ENCODE peak calls at places on chromosomes 12 and 14, in four cellular contexts. One of them, this sample, is unnamed.

GRCh38 chr12:120534703-120535655 is 823 bp downstream of the RNF10 start:
- DNase-seq in HCT116: no peak
- DNase-seq in endothelial cell of umbilical vein: peak; percentile 81
- DNase-seq in K562: peak; percentile 81
- DNase-seq in this sample: peak; percentile 93

GRCh38 chr14:51554339-51554920 is 97.3 kb upstream of the FRMD6 start:
- DNase-seq in HCT116: no peak
- DNase-seq in endothelial cell of umbilical vein: peak; percentile 51
- DNase-seq in K562: no peak
- DNase-seq in this sample: peak; percentile 64

GRCh38 chr14:70181276-70181675 is 7.5 kb downstream of the SLC8A3 start:
- DNase-seq in HCT116: no peak
- DNase-seq in endothelial cell of umbilical vein: no peak
- DNase-seq in K562: no peak
- DNase-seq in this sample: no peak

GRCh38 chr14:61322011-61322798 is 826 bp downstream of the PRKCH start:
- DNase-seq in HCT116: no peak
- DNase-seq in endothelial cell of umbilical vein: no peak
- DNase-seq in K562: no peak
- DNase-seq in this sample: peak; percentile 42

GRCh38 chr12:131348226-131349010 is 362.5 kb upstream of the SFSWAP start:
- DNase-seq in HCT116: no peak
- DNase-seq in endothelial cell of umbilical vein: no peak
- DNase-seq in K562: no peak
- DNase-seq in this sample: no peak

GRCh38 chr12:75446857-75447256 is 33.7 kb upstream of the GLIPR1 start:
- DNase-seq in HCT116: no peak
- DNase-seq in endothelial cell of umbilical vein: peak; percentile 52
- DNase-seq in K562: no peak
- DNase-seq in this sample: peak; percentile 21

GRCh38 chr14:98953544-98954346 is 318.3 kb downstream of the BCL11B start:
- DNase-seq in HCT116: no peak
- DNase-seq in endothelial cell of umbilical vein: no peak
- DNase-seq in K562: no peak
- DNase-seq in this sample: no peak

GRCh38 chr14:91889477-91890211 is 22.3 kb upstream of the TC2N start:
- DNase-seq in HCT116: no peak
- DNase-seq in endothelial cell of umbilical vein: peak; percentile 32
- DNase-seq in K562: no peak
- DNase-seq in this sample: no peak

GRCh38 chr12:22409071-22409951 is 74.8 kb upstream of the ST8SIA1 start:
- DNase-seq in HCT116: no peak
- DNase-seq in endothelial cell of umbilical vein: no peak
- DNase-seq in K562: peak; percentile 2
- DNase-seq in this sample: no peak

GRCh38 chr14:87888136-87888999 is 104.6 kb downstream of the GALC start:
- DNase-seq in HCT116: no peak
- DNase-seq in endothelial cell of umbilical vein: no peak
- DNase-seq in K562: peak; percentile 55
- DNase-seq in this sample: no peak

GRCh38 chr12:59972941-59973340 is 377.1 kb downstream of the SLC16A7 start:
- DNase-seq in HCT116: peak; percentile 50
- DNase-seq in endothelial cell of umbilical vein: peak; percentile 11
- DNase-seq in K562: no peak
- DNase-seq in this sample: no peak

GRCh38 chr14:71384007-71384605 is 476.8 kb downstream of the PCNX1 start:
- DNase-seq in HCT116: no peak
- DNase-seq in endothelial cell of umbilical vein: no peak
- DNase-seq in K562: no peak
- DNase-seq in this sample: no peak

GRCh38 chr12:103401421-103401820 is 94.3 kb downstream of the C12orf42 start:
- DNase-seq in HCT116: peak; percentile 7
- DNase-seq in endothelial cell of umbilical vein: no peak
- DNase-seq in K562: no peak
- DNase-seq in this sample: no peak

GRCh38 chr12:76374395-76375020 is 26.3 kb upstream of the BBS10 start:
- DNase-seq in HCT116: no peak
- DNase-seq in endothelial cell of umbilical vein: no peak
- DNase-seq in K562: no peak
- DNase-seq in this sample: no peak

GRCh38 chr14:50082784-50083466 is 33.4 kb downstream of the VCPKMT start:
- DNase-seq in HCT116: no peak
- DNase-seq in endothelial cell of umbilical vein: no peak
- DNase-seq in K562: no peak
- DNase-seq in this sample: peak; percentile 90

GRCh38 chr12:64347630-64348029 is 42.9 kb downstream of the C12orf56 start:
- DNase-seq in HCT116: no peak
- DNase-seq in endothelial cell of umbilical vein: no peak
- DNase-seq in K562: no peak
- DNase-seq in this sample: no peak

GRCh38 chr12:111188436-111188835 is 180.5 kb downstream of the PHETA1 start:
- DNase-seq in HCT116: no peak
- DNase-seq in endothelial cell of umbilical vein: no peak
- DNase-seq in K562: no peak
- DNase-seq in this sample: peak; percentile 74

GRCh38 chr14:20820063-20820904 is 17.6 kb upstream of the RNASE1 start:
- DNase-seq in HCT116: no peak
- DNase-seq in endothelial cell of umbilical vein: no peak
- DNase-seq in K562: peak; percentile 84
- DNase-seq in this sample: no peak

GRCh38 chr12:104136577-104136976 is 1.4 kb downstream of the NFYB start:
- DNase-seq in HCT116: no peak
- DNase-seq in endothelial cell of umbilical vein: peak; percentile 35
- DNase-seq in K562: no peak
- DNase-seq in this sample: peak; percentile 79

GRCh38 chr12:73053903-73054302 is 781.7 kb downstream of the TRHDE start:
- DNase-seq in HCT116: no peak
- DNase-seq in endothelial cell of umbilical vein: no peak
- DNase-seq in K562: no peak
- DNase-seq in this sample: no peak

GRCh38 chr12:117527480-117527857 is 166.0 kb upstream of the NOS1 start:
- DNase-seq in HCT116: no peak
- DNase-seq in endothelial cell of umbilical vein: no peak
- DNase-seq in K562: no peak
- DNase-seq in this sample: no peak

GRCh38 chr12:46585854-46586621 is 213.5 kb upstream of the SLC38A2 start:
- DNase-seq in HCT116: peak; percentile 16
- DNase-seq in endothelial cell of umbilical vein: peak; percentile 72
- DNase-seq in K562: peak; percentile 81
- DNase-seq in this sample: no peak

GRCh38 chr14:31411218-31411727 is 9.1 kb downstream of the HEATR5A start:
- DNase-seq in HCT116: no peak
- DNase-seq in endothelial cell of umbilical vein: peak; percentile 53
- DNase-seq in K562: no peak
- DNase-seq in this sample: peak; percentile 41

GRCh38 chr14:21846227-21846885 is 172.7 kb upstream of the OR4E1 start:
- DNase-seq in HCT116: no peak
- DNase-seq in endothelial cell of umbilical vein: peak; percentile 13
- DNase-seq in K562: peak; percentile 40
- DNase-seq in this sample: no peak

GRCh38 chr14:99968156-99968920 is 96.9 kb upstream of the EVL start:
- DNase-seq in HCT116: no peak
- DNase-seq in endothelial cell of umbilical vein: no peak
- DNase-seq in K562: no peak
- DNase-seq in this sample: peak; percentile 98

GRCh38 chr14:51784466-51784865 is 75.9 kb upstream of the GNG2 start:
- DNase-seq in HCT116: no peak
- DNase-seq in endothelial cell of umbilical vein: no peak
- DNase-seq in K562: no peak
- DNase-seq in this sample: no peak

DNA sequence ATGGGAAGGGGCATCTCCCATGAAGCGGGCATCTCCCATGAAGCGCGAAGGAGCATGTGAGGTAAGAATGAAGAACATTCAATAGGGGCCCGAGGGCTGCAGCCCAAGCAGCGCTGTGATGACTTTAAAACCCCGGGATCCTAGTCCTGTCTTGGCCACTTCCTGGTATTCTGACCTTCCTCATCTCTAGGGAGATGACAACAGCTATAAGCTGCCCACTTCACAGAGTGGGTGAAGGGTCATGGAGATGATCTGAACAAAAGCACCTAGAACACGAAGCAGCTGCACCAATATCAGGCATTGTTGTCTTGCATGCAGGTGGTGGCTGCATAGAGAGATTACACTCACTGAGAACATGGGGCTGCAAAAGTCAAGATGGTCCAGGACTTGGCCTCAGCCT is 64.5 kb downstream of the SPTB start:
- DNase-seq in HCT116: no peak
- DNase-seq in endothelial cell of umbilical vein: no peak
- DNase-seq in K562: no peak
- DNase-seq in this sample: no peak
- TF ChIP-seq CTCF in HCT116: no peak
- TF ChIP-seq CTCF in endothelial cell of umbilical vein: no peak
- TF ChIP-seq CTCF in K562: no peak
- TF ChIP-seq CTCF in this sample: no peak

GRCh38 chr12:108787539-108787938 is 56.2 kb upstream of the CORO1C start:
- DNase-seq in HCT116: no peak
- DNase-seq in endothelial cell of umbilical vein: no peak
- DNase-seq in K562: no peak
- DNase-seq in this sample: no peak
- H3K4me1 ChIP-seq in HCT116: no peaks in the 10 kb centered on the region
- H3K4me1 ChIP-seq in endothelial cell of umbilical vein: no peaks in the 10 kb centered on the region
- H3K4me1 ChIP-seq in K562: peaks cover 18% of the 10 kb centered on the region
- H3K4me1 ChIP-seq in this sample: no peaks in the 10 kb centered on the region

DNA sequence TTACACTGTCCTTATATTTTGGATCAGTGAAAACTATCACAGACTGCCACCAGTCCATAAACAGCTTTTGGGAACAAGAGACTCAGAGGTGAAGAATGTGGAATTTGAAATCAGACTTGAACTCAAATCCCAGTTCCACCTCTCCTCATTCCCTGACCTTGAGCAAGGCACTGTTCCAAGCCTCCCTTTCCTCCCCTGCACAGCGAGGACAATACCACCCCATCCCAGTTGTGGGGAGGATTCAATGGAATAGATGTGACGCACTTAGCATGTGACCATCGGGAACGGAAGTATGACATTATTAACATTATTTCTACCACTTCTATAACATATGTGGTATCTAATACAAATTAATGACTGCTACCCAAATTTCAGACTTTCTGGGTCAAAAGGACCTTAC is 63.5 kb downstream of the DPF3 start:
- DNase-seq in HCT116: no peak
- DNase-seq in endothelial cell of umbilical vein: no peak
- DNase-seq in K562: no peak
- DNase-seq in this sample: no peak
- H3K79me2 ChIP-seq in HCT116: no peaks in the 10 kb centered on the region
- H3K79me2 ChIP-seq in endothelial cell of umbilical vein: no peaks in the 10 kb centered on the region
- H3K79me2 ChIP-seq in K562: no peaks in the 10 kb centered on the region
- H3K79me2 ChIP-seq in this sample: no peaks in the 10 kb centered on the region

GRCh38 chr14:25911831-25912230 is 686.0 kb downstream of the NOVA1 start:
- DNase-seq in HCT116: no peak
- DNase-seq in endothelial cell of umbilical vein: no peak
- DNase-seq in K562: no peak
- DNase-seq in this sample: no peak
- TF ChIP-seq CTCF in HCT116: no peak
- TF ChIP-seq CTCF in endothelial cell of umbilical vein: no peak
- TF ChIP-seq CTCF in K562: no peak
- TF ChIP-seq CTCF in this sample: no peak

DNA sequence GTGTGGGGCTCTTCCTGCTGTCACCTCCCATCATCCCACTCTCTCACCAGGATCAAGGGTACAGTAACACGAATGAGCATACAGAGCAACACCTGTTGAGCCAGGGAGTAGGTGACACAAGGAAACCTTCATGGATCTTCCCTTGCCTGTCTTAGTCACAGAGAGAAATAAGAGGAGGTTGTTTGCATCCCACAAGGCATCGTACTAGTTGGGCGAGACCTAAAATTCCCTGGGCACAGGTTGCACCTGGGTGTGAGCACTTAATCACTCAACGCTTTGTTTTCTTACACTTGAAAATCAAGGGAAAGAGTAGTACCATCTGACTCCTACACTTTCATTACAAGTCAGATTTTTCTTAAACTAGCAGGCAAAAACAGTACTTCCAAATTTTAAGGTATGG is 16.6 kb downstream of the CIPC start:
- DNase-seq in HCT116: no peak
- DNase-seq in endothelial cell of umbilical vein: no peak
- DNase-seq in K562: no peak
- DNase-seq in this sample: no peak
- H3K4me1 ChIP-seq in HCT116: no peaks in the 10 kb centered on the region
- H3K4me1 ChIP-seq in endothelial cell of umbilical vein: peaks cover 14% of the 10 kb centered on the region
- H3K4me1 ChIP-seq in K562: no peaks in the 10 kb centered on the region
- H3K4me1 ChIP-seq in this sample: no peaks in the 10 kb centered on the region

DNA sequence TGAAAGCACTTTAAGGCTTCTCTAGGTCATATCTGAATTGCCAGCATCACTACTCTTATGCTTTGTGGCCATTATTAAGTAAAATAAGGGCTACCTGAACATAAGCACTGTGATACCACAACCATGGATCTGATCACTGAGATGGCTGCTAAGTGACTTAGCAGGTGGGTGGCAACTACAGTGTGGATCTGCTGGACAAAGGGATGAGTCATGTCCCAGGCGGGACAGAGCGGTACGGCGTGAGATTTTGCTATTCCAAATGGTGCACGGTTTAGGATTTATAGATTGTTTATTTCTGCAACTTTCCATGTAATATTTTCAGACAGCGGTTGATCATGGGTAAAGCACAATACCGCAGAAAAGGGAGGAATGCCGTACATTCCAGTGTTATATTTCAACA is 39.4 kb downstream of the MLXIP start:
- DNase-seq in HCT116: no peak
- DNase-seq in endothelial cell of umbilical vein: no peak
- DNase-seq in K562: no peak
- DNase-seq in this sample: no peak
- H3K79me2 ChIP-seq in HCT116: peaks cover 68% of the 10 kb centered on the region
- H3K79me2 ChIP-seq in endothelial cell of umbilical vein: peaks cover 19% of the 10 kb centered on the region
- H3K79me2 ChIP-seq in K562: peaks cover 88% of the 10 kb centered on the region
- H3K79me2 ChIP-seq in this sample: peaks cover 53% of the 10 kb centered on the region